ENCODE peak calls at places on chromosomes 5 and 9, in five cellular contexts. U is lower leg skin, X is lower lobe of right lung, G is transverse colon, E is mucosa of descending colon. S is an unnamed sample.

GRCh38 chr5:163915481-163915961 is 410.1 kb downstream of the MAT2B start:
- DNase-seq in U (no peak), X (peak; percentile 53), E (peak; percentile 79), G (peak; percentile 52), S (no peak)

GRCh38 chr5:27124590-27124989 is 86.2 kb upstream of the CDH9 start:
- DNase-seq in U (no peak), X (no peak), E (no peak), G (no peak), S (no peak)

GRCh38 chr5:8908055-8908683 is 637.7 kb downstream of the SEMA5A start:
- DNase-seq in U (no peak), G (peak; percentile 26), E (peak; percentile 60), X (no peak), S (no peak)

GRCh38 chr5:90941002-90941720 is 382.6 kb downstream of the ADGRV1 start:
- DNase-seq in E (no peak), X (no peak), U (no peak), G (no peak), S (no peak)

GRCh38 chr9:5549671-5550650 is 39.6 kb downstream of the PDCD1LG2 start:
- DNase-seq in G (no peak), X (no peak), U (no peak), E (no peak), S (no peak)

GRCh38 chr5:176912115-176912514 is 13.0 kb upstream of the HK3 start:
- DNase-seq in E (no peak), U (peak; percentile 57), G (no peak), X (no peak), S (no peak)

GRCh38 chr5:159826351-159827222 is 89.7 kb upstream of the ADRA1B start:
- DNase-seq in U (no peak), E (no peak), X (no peak), G (no peak), S (no peak)

GRCh38 chr9:16013826-16014225 is 461.0 kb downstream of the CCDC171 start:
- DNase-seq in U (no peak), E (no peak), X (no peak), G (no peak), S (no peak)

GRCh38 chr9:4346111-4346510 is 46.2 kb upstream of the GLIS3 start:
- DNase-seq in U (no peak), X (no peak), G (no peak), E (no peak), S (no peak)

GRCh38 chr5:146797683-146798082 is 80.9 kb downstream of the PPP2R2B start:
- DNase-seq in G (no peak), X (no peak), U (no peak), E (no peak), S (no peak)

GRCh38 chr5:167049043-167049663 is 1242.3 kb upstream of the WWC1 start:
- DNase-seq in E (peak; percentile 81), G (peak; percentile 46), X (no peak), U (no peak), S (no peak)

GRCh38 chr5:33306758-33307157 is 134.0 kb upstream of the TARS1 start:
- DNase-seq in E (no peak), G (no peak), U (no peak), X (no peak), S (no peak)

GRCh38 chr9:123251741-123252140 is 16.6 kb downstream of the STRBP start:
- DNase-seq in G (peak; percentile 39), E (peak; percentile 56), U (no peak), X (no peak), S (no peak)

GRCh38 chr9:77455312-77455927 is 192.7 kb downstream of the GNA14 start:
- DNase-seq in G (peak; percentile 74), U (no peak), X (no peak), E (peak; percentile 85), S (no peak)

GRCh38 chr9:36450110-36450732 is 50.2 kb upstream of the RNF38 start:
- DNase-seq in E (peak; percentile 53), G (no peak), X (no peak), U (no peak), S (no peak)

GRCh38 chr5:113034182-113034773 is 57.7 kb downstream of the DCP2 start:
- DNase-seq in E (no peak), U (no peak), G (no peak), X (no peak), S (no peak)

GRCh38 chr5:1474183-1474839 is 29.1 kb upstream of the SLC6A3 start:
- DNase-seq in E (no peak), U (peak; percentile 71), G (no peak), X (no peak), S (no peak)

GRCh38 chr5:6994097-6994496 is 280.9 kb downstream of the TENT4A start:
- DNase-seq in G (no peak), X (no peak), U (no peak), E (no peak), S (no peak)

GRCh38 chr5:178564842-178565550 is 25.2 kb downstream of the COL23A1 start:
- DNase-seq in X (no peak), E (no peak), U (no peak), G (no peak), S (no peak)

GRCh38 chr5:173328896-173329369 is 719 bp upstream of the STC2 start:
- DNase-seq in U (peak; percentile 79), X (no peak), G (no peak), E (no peak), S (no peak)

GRCh38 chr5:89628876-89629635 is 746.1 kb upstream of the MEF2C start:
- DNase-seq in U (no peak), G (no peak), X (no peak), E (no peak), S (no peak)

GRCh38 chr5:98248949-98249348 is 524.5 kb upstream of the RGMB start:
- DNase-seq in G (no peak), E (no peak), U (no peak), X (no peak), S (no peak)

GRCh38 chr5:3249401-3249800 is 346.2 kb upstream of the IRX1 start:
- DNase-seq in E (no peak), U (no peak), X (no peak), G (no peak), S (no peak)

GRCh38 chr5:3252235-3252634 is 343.4 kb upstream of the IRX1 start:
- DNase-seq in U (no peak), X (no peak), G (no peak), E (no peak), S (no peak)

DNA sequence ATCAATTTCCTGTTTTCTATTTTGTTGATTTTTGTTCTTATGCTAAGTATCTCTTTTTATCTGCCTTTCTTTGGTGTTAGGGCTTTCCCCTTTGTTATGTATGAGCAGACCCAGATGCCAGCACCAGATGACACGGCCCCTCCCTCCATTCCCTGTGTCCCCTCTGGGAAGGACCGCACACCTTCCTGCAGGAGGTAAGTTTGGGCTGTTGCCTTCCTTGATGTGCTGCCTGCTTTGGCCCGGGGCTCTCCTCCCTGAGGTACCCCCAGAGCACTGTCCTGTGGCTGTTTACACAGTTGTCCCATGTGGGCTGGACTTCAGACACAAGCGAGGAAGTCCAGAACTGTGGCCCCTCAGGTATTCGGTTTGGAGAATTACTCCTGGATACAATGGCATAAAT is 343.8 kb upstream of the IRX1 start:
- DNase-seq in X (no peak), U (no peak), G (no peak), E (no peak), S (no peak)
- TF ChIP-seq CTCF in X (no peak), U (no peak), G (no peak), E (no peak), S (no peak)

GRCh38 chr5:140549237-140550144 is 2.0 kb downstream of the EIF4EBP3 start:
- DNase-seq in E (peak; percentile 79), X (no peak), G (peak; percentile 81), U (peak; percentile 85), S (no peak)

GRCh38 chr5:140553657-140554056 is 3.6 kb downstream of the SRA1 start:
- DNase-seq in X (no peak), E (no peak), U (no peak), G (no peak), S (no peak)

GRCh38 chr5:140554454-140554853 is 2.8 kb downstream of the SRA1 start:
- DNase-seq in G (no peak), E (no peak), U (no peak), X (no peak), S (no peak)

GRCh38 chr5:140550147-140551079 is 3.0 kb downstream of the EIF4EBP3 start:
- DNase-seq in E (no peak), G (no peak), U (peak; percentile 75), X (no peak), S (no peak)

DNA sequence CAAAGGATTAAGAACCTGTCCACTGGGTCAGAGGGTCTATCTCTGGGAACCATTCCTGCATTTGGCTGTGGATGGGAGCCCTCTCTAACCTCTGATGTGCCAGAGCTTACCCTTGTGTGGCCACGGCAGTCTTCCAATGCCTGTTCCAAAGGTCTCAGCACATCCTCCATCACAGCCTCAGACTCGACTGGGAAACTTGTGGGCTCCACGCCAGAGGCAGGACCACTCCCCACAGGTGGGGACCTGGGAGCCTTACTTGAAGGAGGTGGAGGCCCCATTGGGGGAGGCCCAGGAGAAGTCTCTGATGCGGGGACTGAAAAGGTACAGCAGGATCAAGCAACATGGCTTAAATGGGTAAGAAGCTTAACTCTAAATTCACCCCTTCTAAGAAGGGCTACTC is 4.4 kb downstream of the EIF4EBP3 start:
- DNase-seq in X (no peak), E (no peak), U (no peak), G (no peak), S (no peak)
- TF ChIP-seq CTCF in X (no peak), E (no peak), U (no peak), G (no peak), S (no peak)

GRCh38 chr5:171453056-171453725 is 33.7 kb downstream of the FGF18 start:
- DNase-seq in U (no peak), G (no peak), E (no peak), X (no peak), S (no peak)
- TF ChIP-seq CTCF in U (no peak), G (no peak), E (no peak), X (no peak), S (no peak)

DNA sequence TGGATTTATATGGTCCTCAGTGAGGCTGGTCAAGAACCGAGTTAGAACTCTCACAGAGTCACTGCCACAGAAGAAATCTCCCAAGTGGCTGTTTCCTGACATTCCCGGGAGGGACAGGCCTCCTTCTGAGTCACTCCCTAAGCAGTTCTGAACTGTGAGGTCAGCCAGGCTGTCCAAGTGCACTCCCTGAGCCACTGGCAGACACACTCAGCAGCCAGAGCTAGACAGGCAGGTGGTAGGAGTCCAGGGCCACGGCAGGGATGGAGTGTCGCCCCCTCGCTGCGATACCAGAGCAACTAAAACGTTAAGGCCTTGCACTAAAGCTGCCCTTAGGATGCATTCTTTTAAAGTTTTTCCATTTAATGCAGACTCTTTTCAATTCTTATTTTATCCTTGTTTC is 3.4 kb downstream of the IL4 start:
- DNase-seq in E (peak; percentile 12), X (peak; percentile 79), G (peak; percentile 26), U (no peak), S (no peak)
- TF ChIP-seq CTCF in E (no peak), X (peak; percentile 40), G (no peak), U (no peak), S (no peak)

DNA sequence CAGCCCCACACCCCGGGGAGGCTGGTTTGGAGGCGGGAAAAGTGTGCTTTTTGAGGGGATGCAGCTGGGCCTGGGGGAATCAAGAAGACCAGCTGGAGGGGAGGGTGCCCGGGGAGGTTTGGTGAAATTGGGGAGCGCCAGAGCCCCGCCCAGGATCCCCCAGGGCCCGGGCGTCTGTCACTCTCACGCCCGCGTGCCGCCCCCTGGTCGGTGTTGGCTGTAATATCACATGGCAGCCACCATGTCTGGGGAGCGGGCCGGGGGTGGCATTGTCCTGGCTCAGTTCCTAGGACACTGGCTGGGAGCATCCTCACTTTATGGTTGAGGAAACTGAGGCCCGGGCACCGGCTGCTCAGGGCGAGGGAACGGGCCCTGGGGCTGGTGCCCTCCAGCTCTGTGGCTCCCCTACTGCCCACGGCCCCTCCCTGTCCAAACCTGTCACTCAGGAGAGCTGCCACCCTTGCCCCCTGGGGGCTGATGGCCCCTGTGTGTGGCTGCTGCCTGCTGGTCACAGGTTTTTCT is 27.5 kb downstream of the ASS1 start:
- DNase-seq in G (no peak), E (no peak), U (no peak), X (no peak), S (no peak)
- TF ChIP-seq CTCF in G (no peak), E (no peak), U (no peak), X (no peak), S (no peak)